ENCODE peak calls at places on chromosomes 13 and 19, in seven cellular contexts. D is GM12878, K is SK-N-SH, Z is H1, M is K562, O is HCT116, N is HepG2. W is an unnamed sample.

GRCh38 chr13:93226623-93227279 is at the start of gene GPC6:
- DNase-seq in O (no peak), M (peak; percentile 64), N (peak; percentile 79), D (no peak), Z (no peak), K (peak; percentile 80), W (peak; percentile 75)

GRCh38 chr19:409006-409514 is at the start of gene C2CD4C:
- DNase-seq in O (no peak), D (no peak), M (peak; percentile 68), N (no peak), K (peak; percentile 87), Z (no peak), W (no peak)

GRCh38 chr13:80716610-80717081 is 375.7 kb upstream of the SPRY2 start:
- DNase-seq in Z (no peak), D (no peak), M (no peak), O (no peak), N (no peak), K (no peak), W (peak; percentile 57)

GRCh38 chr13:95896302-95896701 is 156.9 kb downstream of the UGGT2 start:
- DNase-seq in O (no peak), Z (no peak), D (no peak), M (peak; percentile 22), N (no peak), K (no peak), W (no peak)

GRCh38 chr13:85261757-85262346 is 537.4 kb downstream of the SLITRK6 start:
- DNase-seq in K (no peak), Z (no peak), D (no peak), N (peak; percentile 3), O (no peak), M (no peak), W (no peak)

GRCh38 chr19:44732235-44733014 is 16.1 kb upstream of the BCL3 start:
- DNase-seq in D (no peak), M (no peak), Z (no peak), O (no peak), K (no peak), N (no peak), W (no peak)

GRCh38 chr19:15730538-15730937 is 2.7 kb downstream of the OR10H2 start:
- DNase-seq in M (no peak), N (no peak), O (no peak), D (no peak), K (no peak), Z (no peak), W (no peak)

GRCh38 chr13:65336916-65337315 is 1893.2 kb downstream of the PCDH9 start:
- DNase-seq in D (no peak), K (no peak), Z (no peak), M (no peak), N (no peak), O (no peak), W (no peak)

GRCh38 chr13:113047587-113047986 is 58.0 kb upstream of the F7 start:
- DNase-seq in M (no peak), O (no peak), D (no peak), N (no peak), K (no peak), Z (no peak), W (no peak)

GRCh38 chr19:33129901-33130300 is 2.0 kb upstream of the WDR88 start:
- DNase-seq in D (no peak), Z (no peak), N (no peak), O (no peak), K (no peak), M (no peak), W (no peak)

GRCh38 chr19:5434970-5435641 is 20.1 kb upstream of the ZNRF4 start:
- DNase-seq in K (no peak), O (peak; percentile 74), D (no peak), M (peak; percentile 83), Z (no peak), N (peak; percentile 42), W (no peak)

GRCh38 chr13:74040200-74040599 is 94.0 kb downstream of the KLF12 start:
- DNase-seq in M (peak; percentile 12), K (peak; percentile 55), O (peak; percentile 49), N (peak; percentile 49), D (no peak), Z (peak; percentile 58), W (peak; percentile 65)

GRCh38 chr19:5719274-5719960 is 529 bp downstream of the LONP1 start:
- DNase-seq in N (no peak), O (no peak), D (no peak), K (no peak), M (no peak), Z (no peak), W (no peak)

DNA sequence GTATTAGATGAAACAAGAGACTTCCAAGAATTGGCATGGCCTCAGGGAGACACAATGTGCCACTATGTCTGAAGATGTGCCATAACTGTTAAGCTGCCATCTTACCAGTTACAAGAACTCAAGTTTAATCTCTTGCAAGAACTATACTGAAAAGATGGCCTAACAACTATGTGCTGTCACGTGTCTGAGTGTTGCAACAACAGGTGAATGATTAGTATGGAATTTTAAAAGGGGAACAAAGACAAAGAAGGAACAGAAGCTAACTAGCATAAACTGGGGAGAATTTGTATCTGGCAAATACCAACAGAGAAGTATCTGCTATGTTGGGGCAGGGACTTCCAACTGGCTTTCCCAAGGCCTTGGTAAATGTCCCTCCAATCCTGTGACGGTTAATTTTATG is 11.6 kb upstream of the ACOD1 start:
- DNase-seq in D (no peak), O (no peak), K (no peak), N (no peak), Z (no peak), M (no peak), W (no peak)
- TF ChIP-seq YY1 in D (no peak), O (no peak), K (no peak), N (no peak), Z (no peak), M (no peak), W (no peak)

DNA sequence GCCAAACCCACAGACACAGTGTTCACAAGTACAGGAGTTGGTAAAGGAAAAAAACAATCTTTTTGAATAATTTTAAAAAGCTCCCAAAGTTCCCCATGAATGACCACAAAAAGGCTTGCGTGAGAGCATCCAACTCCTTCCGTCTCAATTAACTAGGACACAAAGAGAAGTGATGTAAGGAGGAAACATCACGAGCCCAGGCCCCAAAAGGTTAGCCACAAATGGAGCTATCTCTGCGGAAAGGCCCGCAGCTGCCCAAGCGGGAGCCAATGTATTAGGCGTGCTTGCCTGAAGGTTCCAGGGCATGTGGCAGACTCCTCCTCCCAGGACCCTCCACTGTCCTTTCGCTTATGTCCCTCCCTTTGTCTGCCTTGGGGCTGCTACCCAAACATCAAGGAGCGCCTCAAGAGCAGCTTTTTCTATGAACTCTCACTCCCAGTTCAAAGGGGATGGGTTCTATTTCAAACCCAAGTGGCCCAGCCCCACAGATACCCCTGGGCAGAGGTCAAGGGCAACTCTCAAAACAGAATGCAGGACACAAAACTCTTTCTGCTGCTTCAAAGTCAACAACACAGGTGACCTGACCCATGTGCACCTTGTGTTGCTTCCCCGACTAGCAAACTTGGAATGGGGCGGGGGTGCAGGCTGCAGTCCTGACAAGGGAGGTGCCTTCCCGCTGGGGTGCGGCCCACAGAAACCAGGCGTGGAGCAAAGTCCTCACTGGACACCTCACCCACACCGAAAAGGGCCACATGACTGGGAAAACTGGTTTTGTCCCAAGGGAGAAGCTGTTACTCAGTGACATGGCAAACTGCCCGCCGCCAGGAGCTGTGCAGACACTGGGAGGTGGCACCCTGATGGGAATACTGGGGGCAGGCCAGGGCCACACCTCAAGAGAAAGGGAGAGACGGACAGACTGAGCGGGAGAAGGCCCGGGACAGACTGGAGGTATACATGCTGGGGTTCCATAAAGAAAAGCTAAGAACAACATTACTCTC is 17.6 kb downstream of the ZC3H4 start:
- DNase-seq in O (peak; percentile 91), M (no peak), K (no peak), N (peak; percentile 97), Z (no peak), D (no peak), W (no peak)
- TF ChIP-seq YY1 in O (peak; percentile 6), M (no peak), K (no peak), N (peak; percentile 47), Z (no peak), D (no peak), W (no peak)

GRCh38 chr13:99777873-99778272 is 193.7 kb downstream of the ZIC5 start:
- DNase-seq in N (no peak), O (no peak), M (peak; percentile 9), Z (no peak), K (no peak), D (no peak), W (no peak)

GRCh38 chr13:99774644-99775043 is 196.9 kb downstream of the ZIC5 start:
- DNase-seq in N (no peak), O (no peak), M (no peak), Z (no peak), D (no peak), K (no peak), W (no peak)

GRCh38 chr13:99782669-99783068 is 188.9 kb downstream of the ZIC5 start:
- DNase-seq in M (no peak), N (no peak), O (no peak), K (no peak), D (no peak), Z (no peak), W (no peak)

DNA sequence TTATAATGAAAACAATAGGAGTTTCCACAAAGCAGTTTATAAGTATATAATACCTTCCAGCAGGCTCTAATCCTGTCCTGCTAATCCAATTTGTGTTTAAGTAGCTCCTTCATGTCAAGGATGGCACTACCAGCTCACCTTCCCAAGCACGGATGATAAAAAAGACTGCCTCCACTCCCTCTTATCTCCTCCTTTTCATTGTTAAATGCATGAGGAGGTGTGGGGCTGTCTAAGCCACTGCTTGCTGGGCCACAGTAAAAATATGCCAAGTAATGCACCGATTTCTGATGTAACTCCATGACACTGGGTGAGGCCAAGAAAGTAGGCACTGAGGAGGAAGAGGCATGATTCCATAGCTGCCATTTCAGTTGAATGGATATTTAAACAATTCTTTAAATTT is 193.1 kb downstream of the ZIC5 start:
- DNase-seq in O (no peak), Z (no peak), D (no peak), N (no peak), K (no peak), M (peak; percentile 8), W (no peak)
- TF ChIP-seq YY1 in O (no peak), Z (no peak), D (no peak), N (no peak), K (no peak), M (no peak), W (no peak)

GRCh38 chr13:31038834-31039552 is 106.5 kb downstream of the TEX26 start:
- DNase-seq in D (peak; percentile 84), M (no peak), O (no peak), Z (no peak), K (no peak), N (no peak), W (no peak)
- TF ChIP-seq YY1 in D (no peak), M (no peak), O (no peak), Z (no peak), K (no peak), N (no peak), W (no peak)

GRCh38 chr19:28351761-28352160 is 861.2 kb downstream of the UQCRFS1 start:
- DNase-seq in N (no peak), O (no peak), D (no peak), M (no peak), Z (no peak), K (no peak), W (no peak)
- TF ChIP-seq YY1 in N (no peak), O (no peak), D (no peak), M (no peak), Z (no peak), K (no peak), W (no peak)

GRCh38 chr13:97600438-97601080 is 166.6 kb downstream of the RAP2A start:
- DNase-seq in M (no peak), O (no peak), N (peak; percentile 4), K (no peak), D (no peak), Z (no peak), W (no peak)
- TF ChIP-seq YY1 in M (no peak), O (no peak), N (no peak), K (no peak), D (no peak), Z (no peak), W (no peak)

W was measured in NT2/D1.